ENCODE peak calls at places on chromosome 4, in seven cellular contexts. H is AG09319, Y is fibroblast of lung, F is mesothelial cell of epicardium, G is kidney, T is tibial artery, N is astrocyte of the cerebellum. W is an unnamed sample.

GRCh38 chr4:52780627-52781354 is 29.6 kb upstream of the ERVMER34-1 start:
- DNase-seq in H (no peak), Y (peak; percentile 8), F (no peak), G (no peak), T (no peak), N (no peak), W (no peak)

GRCh38 chr4:77433102-77433733 is 172.4 kb upstream of the CXCL13 start:
- DNase-seq in H (peak; percentile 25), Y (peak; percentile 35), F (no peak), G (no peak), T (no peak), N (peak; percentile 18), W (no peak)

GRCh38 chr4:1596393-1596792 is 87.7 kb downstream of the FAM53A start:
- DNase-seq in H (no peak), Y (no peak), F (no peak), G (peak; percentile 42), T (no peak), N (no peak), W (no peak)

GRCh38 chr4:173529505-173530325 is at the start of gene HAND2:
- DNase-seq in H (no peak), Y (peak; percentile 59), F (peak; percentile 45), G (no peak), T (peak; percentile 92), N (no peak), W (peak; percentile 93)

GRCh38 chr4:81164623-81165416 is 50.2 kb downstream of the PRKG2 start:
- DNase-seq in H (no peak), Y (peak; percentile 39), F (no peak), G (no peak), T (no peak), N (no peak), W (no peak)

GRCh38 chr4:22458112-22458511 is 57.8 kb downstream of the ADGRA3 start:
- DNase-seq in H (no peak), Y (no peak), F (no peak), G (no peak), T (no peak), N (no peak), W (no peak)

GRCh38 chr4:110654254-110654635 is 31.4 kb upstream of the PITX2 start:
- DNase-seq in H (no peak), Y (no peak), F (no peak), G (no peak), T (no peak), N (no peak), W (no peak)

GRCh38 chr4:138851626-138852443 is 163.7 kb upstream of the NOCT start:
- DNase-seq in H (no peak), Y (no peak), F (no peak), G (no peak), T (no peak), N (no peak), W (no peak)

GRCh38 chr4:79340568-79340967 is 14.7 kb upstream of the NAA11 start:
- DNase-seq in H (no peak), Y (no peak), F (no peak), G (no peak), T (no peak), N (no peak), W (no peak)

GRCh38 chr4:147284218-147284617 is 196.7 kb upstream of the EDNRA start:
- DNase-seq in H (no peak), Y (no peak), F (no peak), G (no peak), T (no peak), N (no peak), W (no peak)

GRCh38 chr4:16001484-16001858 is 38.5 kb upstream of the FGFBP2 start:
- DNase-seq in H (peak; percentile 31), Y (peak; percentile 77), F (no peak), G (no peak), T (peak; percentile 76), N (peak; percentile 53), W (peak; percentile 77)

GRCh38 chr4:47551682-47552081 is 66.6 kb downstream of the ATP10D start:
- DNase-seq in H (no peak), Y (no peak), F (no peak), G (no peak), T (no peak), N (no peak), W (no peak)

GRCh38 chr4:66330125-66330524 is 659.8 kb upstream of the EPHA5 start:
- DNase-seq in H (no peak), Y (no peak), F (no peak), G (no peak), T (no peak), N (peak; percentile 24), W (no peak)

GRCh38 chr4:91330555-91331137 is 973.1 kb upstream of the GRID2 start:
- DNase-seq in H (no peak), Y (no peak), F (no peak), G (no peak), T (no peak), N (peak; percentile 8), W (no peak)

GRCh38 chr4:71830-72229 is 18.7 kb downstream of the ZNF595 start:
- DNase-seq in H (no peak), Y (no peak), F (no peak), G (no peak), T (no peak), N (no peak), W (no peak)

GRCh38 chr4:94507708-94508107 is 56.0 kb downstream of the PDLIM5 start:
- DNase-seq in H (no peak), Y (peak; percentile 91), F (no peak), G (no peak), T (peak; percentile 91), N (no peak), W (peak; percentile 79)

GRCh38 chr4:117699595-117699994 is 334.7 kb upstream of the NDST3 start:
- DNase-seq in H (no peak), Y (no peak), F (no peak), G (no peak), T (no peak), N (no peak), W (no peak)

GRCh38 chr4:3860061-3860912 is 94.1 kb downstream of the ADRA2C start:
- DNase-seq in H (no peak), Y (no peak), F (no peak), G (peak; percentile 46), T (no peak), N (no peak), W (no peak)

GRCh38 chr4:129532573-129532972 is 436.6 kb downstream of the C4orf33 start:
- DNase-seq in H (no peak), Y (no peak), F (no peak), G (no peak), T (no peak), N (no peak), W (no peak)

GRCh38 chr4:129526812-129527211 is 430.9 kb downstream of the C4orf33 start:
- DNase-seq in H (no peak), Y (no peak), F (no peak), G (no peak), T (no peak), N (no peak), W (no peak)
- TF ChIP-seq CTCF in H (no peak), Y (no peak), F (no peak), G (no peak), T (no peak), N (no peak), W (peak; percentile 58)

DNA sequence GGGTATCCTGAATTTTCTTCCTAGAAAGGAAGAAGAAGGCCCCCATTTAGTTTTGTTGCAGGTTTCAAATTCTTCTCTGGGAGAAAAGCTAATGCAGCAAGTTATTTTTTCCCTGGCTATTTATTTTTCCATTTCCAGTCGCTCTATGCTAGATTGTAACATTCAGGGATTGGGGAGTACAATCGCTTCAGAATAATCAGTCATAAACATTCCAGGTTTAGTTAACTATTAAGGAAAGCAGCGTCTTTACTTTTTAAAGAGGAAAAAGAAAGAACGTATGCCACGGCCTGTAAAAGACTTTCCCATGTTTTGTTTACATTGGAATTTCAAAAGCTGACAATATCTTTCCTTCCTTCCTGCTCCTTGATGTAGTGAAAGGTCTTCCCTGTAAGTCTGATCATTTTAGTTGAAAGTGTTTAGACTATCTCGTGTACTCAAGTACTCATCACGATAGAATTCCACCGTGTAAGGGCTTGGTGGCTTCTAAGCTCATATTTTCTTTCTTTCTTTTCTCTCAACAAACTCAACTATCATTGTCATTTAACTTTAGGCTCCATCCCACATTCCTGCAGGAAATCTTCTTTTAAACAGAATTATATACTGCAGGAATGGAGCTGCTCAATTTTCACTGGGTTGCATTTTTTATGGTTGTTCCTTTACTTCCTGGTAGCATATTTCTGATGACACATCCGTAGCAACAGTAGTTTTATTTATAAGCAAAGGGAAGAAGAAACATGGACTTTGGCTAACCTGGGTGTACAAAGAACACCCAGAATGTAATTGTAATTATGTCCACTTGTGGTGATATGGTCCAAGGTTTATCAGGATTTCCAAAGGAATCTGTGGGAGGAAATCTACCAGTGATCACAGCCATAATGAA is 213.1 kb upstream of the FAT1 start:
- DNase-seq in H (peak; percentile 36), Y (peak; percentile 81), F (no peak), G (no peak), T (no peak), N (peak; percentile 71), W (no peak)
- TF ChIP-seq CTCF in H (peak; percentile 3), Y (peak; percentile 11), F (no peak), G (peak; percentile 12), T (peak; percentile 16), N (peak; percentile 27), W (no peak)

GRCh38 chr4:102826890-102827673 is at the start of gene UBE2D3:
- DNase-seq in H (peak; percentile 95), Y (peak; percentile 98), F (peak; percentile 90), G (peak; percentile 99), T (peak; percentile 96), N (peak; percentile 91), W (peak; percentile 96)
- TF ChIP-seq CTCF in H (peak; percentile 9), Y (peak; percentile 15), F (no peak), G (peak; percentile 0), T (no peak), N (no peak), W (peak; percentile 41)

GRCh38 chr4:7844247-7844991 is 95.2 kb downstream of the AFAP1 start:
- DNase-seq in H (peak; percentile 52), Y (peak; percentile 87), F (no peak), G (peak; percentile 87), T (peak; percentile 88), N (peak; percentile 74), W (peak; percentile 88)

GRCh38 chr4:7847206-7847605 is 92.5 kb downstream of the AFAP1 start:
- DNase-seq in H (no peak), Y (no peak), F (no peak), G (no peak), T (no peak), N (no peak), W (no peak)

GRCh38 chr4:7842384-7843279 is 97.0 kb downstream of the AFAP1 start:
- DNase-seq in H (peak; percentile 97), Y (peak; percentile 99), F (no peak), G (peak; percentile 86), T (peak; percentile 91), N (peak; percentile 97), W (peak; percentile 88)

GRCh38 chr4:7843831-7844230 is 95.8 kb downstream of the AFAP1 start:
- DNase-seq in H (no peak), Y (no peak), F (no peak), G (no peak), T (no peak), N (no peak), W (no peak)

DNA sequence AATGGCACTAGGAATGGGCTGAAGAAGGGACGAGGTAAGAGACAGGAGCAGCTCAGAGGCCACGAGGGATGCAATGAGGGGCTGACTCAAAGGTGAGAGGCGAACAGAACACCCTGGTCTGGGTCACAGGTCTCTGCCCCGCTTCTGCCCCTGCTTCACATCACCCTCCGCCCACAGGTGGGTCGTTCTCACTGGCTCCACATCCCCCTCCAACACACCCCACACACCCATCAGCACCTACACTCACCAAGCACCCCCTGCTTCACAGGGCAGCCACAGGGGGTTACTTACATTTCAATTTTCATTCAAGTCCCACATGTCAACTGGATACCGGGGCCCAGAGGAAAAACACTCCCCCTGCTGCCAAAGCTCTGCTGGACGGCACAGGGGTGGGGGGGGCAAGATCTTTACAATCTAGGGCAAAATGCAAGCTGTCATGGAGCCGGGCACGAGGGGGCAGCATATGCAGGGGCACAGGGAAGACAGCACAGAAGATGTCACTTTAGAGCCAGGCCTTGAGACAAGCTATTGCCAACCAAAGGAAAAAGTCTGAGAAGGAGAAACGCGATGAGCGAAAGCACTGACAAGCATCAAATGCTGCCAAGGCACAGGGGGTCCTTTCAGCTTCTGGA is 94.1 kb downstream of the AFAP1 start:
- DNase-seq in H (no peak), Y (peak; percentile 40), F (no peak), G (no peak), T (no peak), N (no peak), W (no peak)
- TF ChIP-seq CTCF in H (no peak), Y (no peak), F (no peak), G (no peak), T (no peak), N (peak; percentile 50), W (peak; percentile 19)